ENCODE peak calls at places on chromosomes 7 and 10, in seven cellular contexts. V is nephron progenitor cell; S is GM06990; K is CD8-positive, alpha-beta T cell; J is astrocyte; Q is GM13977; G is choroid plexus epithelial cell. Z is an unnamed sample.

GRCh38 chr7:121797283-121798037 is 75.5 kb upstream of the PTPRZ1 start:
- DNase-seq in V (no peak), S (no peak), K (no peak), J (peak; percentile 64), Q (no peak), G (peak; percentile 2), Z (no peak)

GRCh38 chr7:151087247-151088018 is 1.2 kb downstream of the AGAP3 start:
- DNase-seq in V (peak; percentile 65), S (peak; percentile 74), K (peak; percentile 46), J (peak; percentile 34), Q (peak; percentile 68), G (peak; percentile 50), Z (peak; percentile 58)

GRCh38 chr7:47477191-47478016 is 104.5 kb downstream of the TNS3 start:
- DNase-seq in V (no peak), S (no peak), K (no peak), J (no peak), Q (no peak), G (no peak), Z (no peak)

GRCh38 chr10:80443531-80443974 is 10.6 kb upstream of the TSPAN14 start:
- DNase-seq in V (no peak), S (no peak), K (no peak), J (no peak), Q (no peak), G (peak; percentile 50), Z (peak; percentile 45)

GRCh38 chr10:35451103-35452016 is 115.1 kb downstream of the CCNY start:
- DNase-seq in V (no peak), S (peak; percentile 53), K (no peak), J (no peak), Q (peak; percentile 73), G (peak; percentile 35), Z (peak; percentile 78)

GRCh38 chr10:35783305-35783838 is 141.3 kb upstream of the FZD8 start:
- DNase-seq in V (no peak), S (no peak), K (no peak), J (peak; percentile 43), Q (no peak), G (peak; percentile 39), Z (no peak)

GRCh38 chr10:123301077-123301875 is 147.1 kb downstream of the BUB3 start:
- DNase-seq in V (peak; percentile 47), S (peak; percentile 18), K (no peak), J (peak; percentile 74), Q (no peak), G (no peak), Z (no peak)

GRCh38 chr7:49001610-49002033 is 77.3 kb downstream of the CDC14C start:
- DNase-seq in V (peak; percentile 42), S (peak; percentile 2), K (no peak), J (no peak), Q (peak; percentile 47), G (peak; percentile 1), Z (peak; percentile 41)

GRCh38 chr10:44824607-44825006 is 86.5 kb upstream of the TMEM72 start:
- DNase-seq in V (no peak), S (no peak), K (no peak), J (no peak), Q (no peak), G (no peak), Z (no peak)

GRCh38 chr10:113177163-113177935 is 227.3 kb downstream of the TCF7L2 start:
- DNase-seq in V (peak; percentile 15), S (no peak), K (no peak), J (no peak), Q (no peak), G (no peak), Z (no peak)

GRCh38 chr7:104156842-104157277 is 51.0 kb downstream of the ORC5 start:
- DNase-seq in V (no peak), S (no peak), K (no peak), J (peak; percentile 24), Q (peak; percentile 6), G (peak; percentile 69), Z (no peak)
- TF ChIP-seq CTCF in V (peak; percentile 67), S (peak; percentile 55), K (no peak), J (peak; percentile 66), Q (peak; percentile 53), G (peak; percentile 69), Z (peak; percentile 58)

GRCh38 chr7:31443457-31443856 is 70.4 kb upstream of the ITPRID1 start:
- DNase-seq in V (peak; percentile 21), S (no peak), K (no peak), J (peak; percentile 25), Q (peak; percentile 31), G (peak; percentile 42), Z (peak; percentile 42)
- TF ChIP-seq CTCF in V (peak; percentile 79), S (peak; percentile 66), K (peak; percentile 41), J (peak; percentile 86), Q (peak; percentile 77), G (peak; percentile 61), Z (peak; percentile 79)

GRCh38 chr10:30022590-30022989 is 36.8 kb downstream of the JCAD start:
- DNase-seq in V (no peak), S (no peak), K (no peak), J (no peak), Q (no peak), G (no peak), Z (no peak)
- TF ChIP-seq CTCF in V (no peak), S (no peak), K (no peak), J (no peak), Q (no peak), G (no peak), Z (no peak)

GRCh38 chr7:51316666-51317581 is at the start of gene COBL:
- DNase-seq in V (peak; percentile 72), S (no peak), K (no peak), J (no peak), Q (peak; percentile 28), G (no peak), Z (no peak)
- TF ChIP-seq CTCF in V (no peak), S (no peak), K (no peak), J (no peak), Q (no peak), G (no peak), Z (no peak)

GRCh38 chr10:128084991-128085390 is 41.2 kb downstream of the MKI67 start:
- DNase-seq in V (no peak), S (no peak), K (no peak), J (no peak), Q (no peak), G (no peak), Z (no peak)

GRCh38 chr10:128086003-128086863 is 40.0 kb downstream of the MKI67 start:
- DNase-seq in V (no peak), S (no peak), K (no peak), J (no peak), Q (no peak), G (no peak), Z (no peak)

GRCh38 chr10:128084364-128084763 is 41.9 kb downstream of the MKI67 start:
- DNase-seq in V (no peak), S (no peak), K (no peak), J (no peak), Q (no peak), G (no peak), Z (no peak)

GRCh38 chr10:128080641-128081040 is 45.6 kb downstream of the MKI67 start:
- DNase-seq in V (no peak), S (no peak), K (no peak), J (no peak), Q (no peak), G (no peak), Z (no peak)

DNA sequence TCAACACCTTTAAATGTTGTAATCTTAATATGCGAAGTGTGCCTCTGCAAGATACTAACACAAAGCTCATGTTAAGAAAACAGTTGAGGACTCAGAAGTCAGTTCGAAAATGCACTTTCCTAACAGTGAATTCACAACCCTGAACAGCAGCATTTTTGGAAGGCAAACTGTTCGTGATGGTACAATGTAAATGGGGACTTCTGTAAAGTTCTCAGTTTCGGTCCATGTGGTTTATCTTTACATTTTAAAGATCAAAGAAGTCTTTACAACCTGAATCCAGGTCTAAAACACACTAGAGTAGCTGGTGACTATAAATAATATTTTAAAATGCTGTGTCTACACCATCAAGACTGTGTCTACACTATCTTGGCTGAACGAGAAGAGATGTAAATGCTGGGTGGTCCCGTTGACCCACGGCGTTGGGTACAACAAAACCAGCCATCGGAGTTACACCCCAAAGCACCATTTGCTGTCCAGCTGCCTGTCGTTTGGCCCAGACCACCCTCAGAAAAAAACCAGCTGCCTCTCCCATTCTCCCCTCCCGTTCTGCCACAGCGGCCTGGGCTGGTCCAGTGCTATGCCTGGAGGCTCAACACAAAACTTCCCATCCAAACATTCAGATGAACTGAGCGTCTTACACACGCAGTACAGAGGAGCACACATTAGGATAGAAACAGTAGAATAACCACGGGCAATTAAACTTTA is 42.9 kb downstream of the MKI67 start:
- DNase-seq in V (no peak), S (no peak), K (no peak), J (no peak), Q (no peak), G (no peak), Z (no peak)
- TF ChIP-seq CTCF in V (no peak), S (no peak), K (no peak), J (no peak), Q (no peak), G (no peak), Z (no peak)

DNA sequence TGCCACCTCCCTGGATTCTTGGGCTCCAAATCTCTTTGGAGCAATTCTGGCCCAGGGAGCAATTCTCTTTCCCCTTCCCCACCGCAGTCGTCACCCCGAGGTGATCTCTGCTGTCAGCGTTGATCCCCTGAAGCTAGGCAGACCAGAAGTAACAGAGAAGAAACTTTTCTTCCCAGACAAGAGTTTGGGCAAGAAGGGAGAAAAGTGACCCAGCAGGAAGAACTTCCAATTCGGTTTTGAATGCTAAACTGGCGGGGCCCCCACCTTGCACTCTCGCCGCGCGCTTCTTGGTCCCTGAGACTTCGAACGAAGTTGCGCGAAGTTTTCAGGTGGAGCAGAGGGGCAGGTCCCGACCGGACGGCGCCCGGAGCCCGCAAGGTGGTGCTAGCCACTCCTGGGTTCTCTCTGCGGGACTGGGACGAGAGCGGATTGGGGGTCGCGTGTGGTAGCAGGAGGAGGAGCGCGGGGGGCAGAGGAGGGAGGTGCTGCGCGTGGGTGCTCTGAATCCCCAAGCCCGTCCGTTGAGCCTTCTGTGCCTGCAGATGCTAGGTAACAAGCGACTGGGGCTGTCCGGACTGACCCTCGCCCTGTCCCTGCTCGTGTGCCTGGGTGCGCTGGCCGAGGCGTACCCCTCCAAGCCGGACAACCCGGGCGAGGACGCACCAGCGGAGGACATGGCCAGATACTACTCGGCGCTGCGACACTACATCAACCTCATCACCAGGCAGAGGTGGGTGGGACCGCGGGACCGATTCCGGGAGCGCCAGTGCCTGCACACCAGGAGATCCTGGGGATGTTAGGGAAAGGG is 913 bp downstream of the NPY start:
- DNase-seq in V (peak; percentile 52), S (peak; percentile 18), K (no peak), J (no peak), Q (no peak), G (no peak), Z (peak; percentile 22)
- TF ChIP-seq CTCF in V (no peak), S (no peak), K (no peak), J (no peak), Q (peak; percentile 19), G (no peak), Z (no peak)

DNA sequence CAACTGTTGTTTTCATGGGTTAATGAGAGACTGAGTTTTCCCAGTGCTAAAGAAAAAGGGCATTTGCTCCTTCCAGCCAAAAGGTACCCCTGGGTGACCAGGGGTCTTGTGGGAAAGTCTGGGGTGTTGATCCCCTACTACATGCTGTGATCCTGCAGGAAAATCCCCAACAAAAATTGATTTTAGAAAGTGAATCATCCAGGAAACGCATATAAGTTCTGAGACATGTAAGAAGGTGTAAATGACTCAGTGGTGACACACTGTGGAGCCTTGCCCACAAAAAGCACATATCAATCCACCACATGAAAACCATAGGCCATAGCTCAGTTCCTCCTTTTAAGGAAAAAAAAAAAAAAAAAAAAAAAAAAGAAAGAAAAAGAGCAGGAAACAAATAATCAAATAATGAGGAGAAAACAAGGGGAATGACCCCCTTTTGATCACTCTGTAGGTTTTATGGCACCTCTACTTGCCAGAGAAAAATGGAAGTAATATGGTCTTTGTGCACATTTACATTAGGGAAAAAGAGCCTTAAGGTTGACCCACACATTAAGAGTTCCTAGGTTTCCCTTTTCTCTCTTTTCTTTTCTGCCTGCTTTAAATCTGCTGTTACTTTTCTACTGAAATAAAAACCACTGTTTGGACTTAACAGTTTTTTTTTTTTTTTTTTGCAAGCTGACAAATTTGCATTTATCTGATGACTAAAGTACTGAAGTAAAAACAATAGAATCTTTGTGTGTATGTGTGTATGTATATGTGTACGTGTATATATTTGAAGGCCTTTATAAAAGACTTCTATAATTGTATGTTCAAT is 386.0 kb downstream of the KIF20B start:
- DNase-seq in V (no peak), S (peak; percentile 38), K (no peak), J (peak; percentile 74), Q (peak; percentile 23), G (peak; percentile 57), Z (peak; percentile 47)
- TF ChIP-seq CTCF in V (no peak), S (no peak), K (no peak), J (no peak), Q (no peak), G (no peak), Z (peak; percentile 32)